ENCODE peak calls at places on chromosomes 7 and 10, in six cellular contexts. One of them, this sample, is unnamed. For H3K4me1, the result is how much of the 10 kb centered on the place peaks cover.

GRCh38 chr10:27605337-27605736 is 101.2 kb downstream of the RAB18 start:
- DNase-seq in body of pancreas: no peak
- DNase-seq in esophagus squamous epithelium: no peak
- DNase-seq in adrenal gland: peak
- DNase-seq in transverse colon: no peak
- DNase-seq in prostate gland: no peak
- DNase-seq in this sample: no peak

GRCh38 chr7:19619122-19619521 is 89.7 kb downstream of the POLR1F start:
- DNase-seq in body of pancreas: no peak
- DNase-seq in esophagus squamous epithelium: no peak
- DNase-seq in adrenal gland: no peak
- DNase-seq in transverse colon: no peak
- DNase-seq in prostate gland: no peak
- DNase-seq in this sample: no peak

GRCh38 chr7:11261470-11261869 is 287.8 kb downstream of the PHF14 start:
- DNase-seq in body of pancreas: peak
- DNase-seq in esophagus squamous epithelium: no peak
- DNase-seq in adrenal gland: peak
- DNase-seq in transverse colon: no peak
- DNase-seq in prostate gland: peak
- DNase-seq in this sample: no peak

GRCh38 chr7:15603124-15603523 is 41.3 kb upstream of the AGMO start:
- DNase-seq in body of pancreas: no peak
- DNase-seq in esophagus squamous epithelium: no peak
- DNase-seq in adrenal gland: no peak
- DNase-seq in transverse colon: no peak
- DNase-seq in prostate gland: no peak
- DNase-seq in this sample: no peak

GRCh38 chr10:120402358-120402757 is 54.7 kb upstream of the PLPP4 start:
- DNase-seq in body of pancreas: no peak
- DNase-seq in esophagus squamous epithelium: no peak
- DNase-seq in adrenal gland: no peak
- DNase-seq in transverse colon: no peak
- DNase-seq in prostate gland: no peak
- DNase-seq in this sample: no peak

GRCh38 chr10:21212912-21213311 is 312.6 kb downstream of the SKIDA1 start:
- DNase-seq in body of pancreas: no peak
- DNase-seq in esophagus squamous epithelium: no peak
- DNase-seq in adrenal gland: peak
- DNase-seq in transverse colon: no peak
- DNase-seq in prostate gland: no peak
- DNase-seq in this sample: no peak

GRCh38 chr7:11540271-11540761 is 291.7 kb downstream of the THSD7A start:
- DNase-seq in body of pancreas: peak
- DNase-seq in esophagus squamous epithelium: no peak
- DNase-seq in adrenal gland: peak
- DNase-seq in transverse colon: no peak
- DNase-seq in prostate gland: no peak
- DNase-seq in this sample: no peak

GRCh38 chr7:100167912-100168323 is 499 bp downstream of the GAL3ST4 start:
- DNase-seq in body of pancreas: no peak
- DNase-seq in esophagus squamous epithelium: no peak
- DNase-seq in adrenal gland: no peak
- DNase-seq in transverse colon: peak
- DNase-seq in prostate gland: no peak
- DNase-seq in this sample: no peak

GRCh38 chr7:6423942-6424701 is 23.6 kb downstream of the DAGLB start:
- DNase-seq in body of pancreas: peak
- DNase-seq in esophagus squamous epithelium: no peak
- DNase-seq in adrenal gland: peak
- DNase-seq in transverse colon: peak
- DNase-seq in prostate gland: no peak
- DNase-seq in this sample: no peak

GRCh38 chr10:110918633-110919348 is at the start of gene BBIP1:
- DNase-seq in body of pancreas: no peak
- DNase-seq in esophagus squamous epithelium: peak
- DNase-seq in adrenal gland: no peak
- DNase-seq in transverse colon: no peak
- DNase-seq in prostate gland: no peak
- DNase-seq in this sample: no peak

GRCh38 chr10:59991661-59992060 is 85.3 kb upstream of the CCDC6 start:
- DNase-seq in body of pancreas: peak
- DNase-seq in esophagus squamous epithelium: no peak
- DNase-seq in adrenal gland: peak
- DNase-seq in transverse colon: peak
- DNase-seq in prostate gland: peak
- DNase-seq in this sample: no peak

GRCh38 chr7:128020161-128020560 is 11.1 kb downstream of the LRRC4 start:
- DNase-seq in body of pancreas: no peak
- DNase-seq in esophagus squamous epithelium: no peak
- DNase-seq in adrenal gland: no peak
- DNase-seq in transverse colon: no peak
- DNase-seq in prostate gland: no peak
- DNase-seq in this sample: no peak

DNA sequence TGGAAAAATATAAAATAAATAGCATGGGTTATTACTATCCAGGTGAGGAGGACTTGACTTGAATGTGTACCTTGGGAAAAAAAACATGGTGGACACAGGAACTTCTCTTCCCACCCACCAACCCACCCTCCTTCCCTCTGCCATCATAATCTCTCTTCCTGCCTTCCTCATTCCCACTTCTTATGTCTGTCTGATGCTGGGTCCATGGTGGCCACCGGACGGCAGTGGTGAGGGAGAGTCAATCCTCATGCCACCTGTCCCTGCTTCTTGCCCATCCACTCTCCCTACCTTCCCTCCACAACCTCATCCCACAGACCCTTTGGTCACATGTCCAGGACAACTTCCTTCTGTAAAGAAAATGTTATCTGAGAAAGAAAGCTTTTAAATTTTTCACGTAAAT is 104.7 kb downstream of the PIP4K2A start:
- DNase-seq in body of pancreas: no peak
- DNase-seq in esophagus squamous epithelium: no peak
- DNase-seq in adrenal gland: no peak
- DNase-seq in transverse colon: no peak
- DNase-seq in prostate gland: no peak
- DNase-seq in this sample: no peak
- H3K4me1 ChIP-seq in body of pancreas: under half
- H3K4me1 ChIP-seq in esophagus squamous epithelium: half or more
- H3K4me1 ChIP-seq in adrenal gland: under half
- H3K4me1 ChIP-seq in transverse colon: under half
- H3K4me1 ChIP-seq in prostate gland: under half
- H3K4me1 ChIP-seq in this sample: half or more

DNA sequence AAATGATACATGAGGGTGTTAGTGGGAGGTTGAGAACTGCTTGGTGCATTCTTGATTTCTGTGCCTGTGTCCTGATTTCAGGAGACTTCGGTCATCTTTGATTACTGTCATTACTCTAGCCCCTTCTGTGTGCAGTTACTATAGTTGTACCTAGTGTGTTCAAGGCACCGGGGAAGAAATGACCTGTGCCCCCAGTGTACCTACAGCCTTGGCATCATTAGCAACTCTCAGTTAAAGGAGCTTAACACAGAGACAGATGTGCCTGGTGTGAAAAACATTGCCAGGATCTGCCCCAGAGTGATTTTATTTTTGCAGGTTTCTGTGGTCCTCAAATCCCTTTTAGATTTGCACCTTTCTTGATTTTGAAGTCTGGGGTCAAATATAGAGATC is 62.2 kb downstream of the ARID5B start:
- DNase-seq in body of pancreas: no peak
- DNase-seq in esophagus squamous epithelium: no peak
- DNase-seq in adrenal gland: no peak
- DNase-seq in transverse colon: no peak
- DNase-seq in prostate gland: no peak
- DNase-seq in this sample: no peak
- H3K4me3 ChIP-seq in body of pancreas: no peak
- H3K4me3 ChIP-seq in esophagus squamous epithelium: no peak
- H3K4me3 ChIP-seq in adrenal gland: no peak
- H3K4me3 ChIP-seq in transverse colon: no peak
- H3K4me3 ChIP-seq in prostate gland: no peak
- H3K4me3 ChIP-seq in this sample: no peak

DNA sequence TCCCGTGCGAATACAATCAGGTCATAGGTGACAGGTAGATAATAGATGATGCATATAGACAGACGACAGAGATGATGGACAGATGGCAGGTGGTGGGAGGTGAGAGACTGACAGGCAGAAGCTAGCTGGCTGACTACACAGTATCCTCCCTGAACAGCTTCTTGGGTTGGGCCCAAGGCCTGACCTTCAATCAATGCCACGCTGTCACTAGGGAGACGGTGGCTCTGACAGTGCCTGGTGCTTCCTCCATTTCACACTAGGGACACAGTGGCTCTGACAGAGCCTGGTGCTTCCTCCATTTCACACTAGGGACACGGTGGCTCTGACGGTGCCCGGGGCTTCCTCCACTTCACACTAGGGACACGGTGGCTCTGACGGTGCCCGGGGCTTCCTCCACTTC is 200.1 kb downstream of the DIP2C start:
- DNase-seq in body of pancreas: no peak
- DNase-seq in esophagus squamous epithelium: no peak
- DNase-seq in adrenal gland: peak
- DNase-seq in transverse colon: no peak
- DNase-seq in prostate gland: no peak
- DNase-seq in this sample: no peak
- H3K4me1 ChIP-seq in body of pancreas: under half
- H3K4me1 ChIP-seq in esophagus squamous epithelium: half or more
- H3K4me1 ChIP-seq in adrenal gland: under half
- H3K4me1 ChIP-seq in transverse colon: under half
- H3K4me1 ChIP-seq in prostate gland: under half
- H3K4me1 ChIP-seq in this sample: under half

DNA sequence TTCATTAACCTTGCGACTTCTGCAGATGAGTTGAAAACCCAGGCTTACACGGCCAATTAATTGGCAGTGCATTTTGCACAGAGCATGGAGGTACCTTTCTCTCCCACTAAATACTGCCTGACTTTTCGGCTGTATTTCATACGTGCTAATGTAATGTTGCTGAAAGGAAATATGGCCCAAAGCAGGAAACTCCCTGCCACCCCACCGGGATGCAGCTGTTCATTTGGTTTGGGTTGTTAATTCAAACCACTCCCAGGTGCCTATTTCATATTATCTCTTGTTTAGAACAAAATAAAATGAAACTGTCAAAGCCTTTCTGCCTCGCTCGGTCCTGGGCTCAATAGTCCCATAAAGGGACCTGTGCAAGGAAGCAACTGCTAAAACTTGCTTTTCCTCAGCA is 291.0 kb upstream of the HABP2 start:
- DNase-seq in body of pancreas: no peak
- DNase-seq in esophagus squamous epithelium: no peak
- DNase-seq in adrenal gland: no peak
- DNase-seq in transverse colon: no peak
- DNase-seq in prostate gland: no peak
- DNase-seq in this sample: no peak
- H3K4me3 ChIP-seq in body of pancreas: no peak
- H3K4me3 ChIP-seq in esophagus squamous epithelium: no peak
- H3K4me3 ChIP-seq in adrenal gland: no peak
- H3K4me3 ChIP-seq in transverse colon: no peak
- H3K4me3 ChIP-seq in prostate gland: no peak
- H3K4me3 ChIP-seq in this sample: no peak

DNA sequence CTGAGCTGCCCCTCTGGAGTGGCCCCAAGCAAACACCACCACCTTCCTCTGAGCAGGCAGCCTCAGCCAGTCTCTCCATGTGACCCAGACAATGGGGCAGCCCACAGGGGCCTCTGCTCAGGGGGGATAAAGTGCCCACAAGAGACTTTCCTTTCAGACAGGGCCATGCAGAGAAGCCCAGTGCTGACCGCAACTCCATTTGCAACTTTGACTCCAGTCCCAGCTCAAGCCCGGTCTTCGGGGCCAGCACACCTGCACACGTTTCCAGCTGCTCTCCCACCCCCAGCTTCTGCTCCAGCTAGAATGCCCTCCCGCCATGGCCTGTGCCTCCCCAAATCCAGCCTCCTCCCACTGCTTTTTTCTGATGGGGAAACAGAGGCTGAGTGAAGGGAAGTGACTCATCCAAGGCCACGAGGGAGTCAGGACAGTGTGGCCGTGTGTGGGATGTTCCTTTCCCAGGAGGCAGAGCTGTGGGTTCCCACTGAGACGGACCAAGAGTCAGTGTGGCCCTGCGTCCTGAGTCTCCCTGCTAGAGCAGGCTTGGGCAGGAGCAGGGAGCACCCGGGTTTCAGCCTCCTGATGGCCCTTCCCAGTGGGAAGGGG is 112.0 kb downstream of the ZMIZ1 start:
- DNase-seq in body of pancreas: no peak
- DNase-seq in esophagus squamous epithelium: no peak
- DNase-seq in adrenal gland: peak
- DNase-seq in transverse colon: no peak
- DNase-seq in prostate gland: no peak
- DNase-seq in this sample: no peak
- H3K4me1 ChIP-seq in body of pancreas: half or more
- H3K4me1 ChIP-seq in esophagus squamous epithelium: half or more
- H3K4me1 ChIP-seq in adrenal gland: half or more
- H3K4me1 ChIP-seq in transverse colon: half or more
- H3K4me1 ChIP-seq in prostate gland: under half
- H3K4me1 ChIP-seq in this sample: under half

This sample was measured in effector memory CD4-positive, alpha-beta T cell.